ENCODE peak calls at places on chromosome 10, in ten cellular contexts. G is hypothalamus, R is T-helper 1 cell, V is C1 segment of cervical spinal cord, J is AG10803, L is LHCN-M2, D is posterior cingulate gyrus, H is left ventricle myocardium inferior, S is GM04504, W is glomerular endothelial cell. O is an unnamed sample.

GRCh38 chr10:34179280-34179679 is 635.8 kb downstream of the PARD3 start:
- DNase-seq in R (no peak), W (no peak), D (no peak), J (no peak), S (no peak), L (no peak), G (no peak), V (no peak), H (no peak), O (peak; percentile 57)

GRCh38 chr10:100374137-100374655 is 27.2 kb downstream of the SCD start:
- DNase-seq in H (no peak), R (no peak), S (no peak), J (no peak), W (no peak), V (no peak), D (no peak), G (no peak), L (no peak), O (no peak)

GRCh38 chr10:63549810-63550209 is 28.6 kb downstream of the REEP3 start:
- DNase-seq in V (no peak), G (no peak), H (no peak), R (no peak), J (no peak), S (no peak), D (no peak), L (no peak), W (no peak), O (peak; percentile 1)

GRCh38 chr10:101839421-101840063 is 4.1 kb downstream of the KCNIP2 start:
- DNase-seq in G (no peak), W (no peak), L (no peak), V (no peak), H (peak; percentile 48), J (no peak), R (no peak), D (peak; percentile 44), S (no peak), O (peak; percentile 75)

GRCh38 chr10:128550045-128550444 is 423.8 kb upstream of the MKI67 start:
- DNase-seq in L (no peak), H (no peak), S (no peak), R (no peak), D (no peak), G (no peak), J (no peak), W (no peak), V (no peak), O (no peak)

GRCh38 chr10:132913559-132914115 is 28.7 kb downstream of the CFAP46 start:
- DNase-seq in D (no peak), G (no peak), W (no peak), H (no peak), S (no peak), R (no peak), L (no peak), V (no peak), J (no peak), O (no peak)

GRCh38 chr10:132322621-132323048 is 9.4 kb upstream of the LRRC27 start:
- DNase-seq in D (no peak), V (no peak), G (no peak), H (no peak), W (no peak), R (no peak), L (peak; percentile 64), S (peak; percentile 52), J (peak; percentile 67), O (no peak)

GRCh38 chr10:131654471-131655087 is 246.2 kb upstream of the PPP2R2D start:
- DNase-seq in S (no peak), G (no peak), V (no peak), W (no peak), R (no peak), L (no peak), H (no peak), D (no peak), J (no peak), O (no peak)

GRCh38 chr10:33016988-33017387 is 59.0 kb upstream of the ITGB1 start:
- DNase-seq in V (no peak), G (no peak), W (no peak), D (no peak), S (no peak), L (no peak), H (no peak), R (no peak), J (no peak), O (no peak)

GRCh38 chr10:79299397-79300370 is 47.6 kb upstream of the PPIF start:
- DNase-seq in V (no peak), R (no peak), D (no peak), W (no peak), G (no peak), J (peak; percentile 87), H (no peak), S (peak; percentile 86), L (peak; percentile 94), O (no peak)

GRCh38 chr10:94320285-94320914 is 42.3 kb downstream of the NOC3L start:
- DNase-seq in L (peak; percentile 49), V (no peak), G (no peak), R (peak; percentile 54), J (peak; percentile 50), S (no peak), D (peak; percentile 71), W (peak; percentile 39), H (peak; percentile 56), O (peak; percentile 50)

GRCh38 chr10:25209618-25210017 is 34.8 kb downstream of the GPR158 start:
- DNase-seq in R (no peak), G (no peak), L (no peak), H (no peak), S (no peak), D (no peak), W (no peak), V (no peak), J (no peak), O (peak; percentile 13)

GRCh38 chr10:110363572-110364411 is 59.1 kb upstream of the SMNDC1 start:
- DNase-seq in V (no peak), G (no peak), W (no peak), S (no peak), R (peak; percentile 82), L (no peak), D (peak; percentile 19), H (no peak), J (no peak), O (peak; percentile 49)

GRCh38 chr10:118581340-118581739 is 14.1 kb downstream of the PRLHR start:
- DNase-seq in H (no peak), W (no peak), S (no peak), D (no peak), J (no peak), L (no peak), R (no peak), G (no peak), V (no peak), O (peak; percentile 10)

GRCh38 chr10:77782328-77783061 is 144.1 kb downstream of the DLG5 start:
- DNase-seq in V (no peak), R (no peak), H (no peak), W (no peak), L (no peak), J (no peak), D (no peak), G (no peak), S (no peak), O (no peak)

GRCh38 chr10:49700211-49700610 is 20.8 kb downstream of the C10orf53 start:
- DNase-seq in W (no peak), G (no peak), D (no peak), R (no peak), H (no peak), S (no peak), V (no peak), J (no peak), L (no peak), O (no peak)

GRCh38 chr10:77793831-77794230 is 132.7 kb downstream of the DLG5 start:
- DNase-seq in R (no peak), J (no peak), G (no peak), W (no peak), V (no peak), L (no peak), S (no peak), H (no peak), D (no peak), O (no peak)

GRCh38 chr10:84298077-84298476 is 30.3 kb upstream of the CCSER2 start:
- DNase-seq in H (no peak), R (no peak), W (no peak), V (no peak), L (no peak), J (no peak), G (no peak), S (no peak), D (no peak), O (no peak)

GRCh38 chr10:47255866-47256265 is 44.1 kb upstream of the GDF10 start:
- DNase-seq in S (no peak), J (no peak), D (no peak), R (no peak), L (no peak), H (no peak), V (no peak), W (no peak), G (no peak), O (no peak)

GRCh38 chr10:2005546-2005945 is 268.2 kb upstream of the ADARB2 start:
- DNase-seq in V (no peak), S (no peak), G (no peak), J (no peak), H (no peak), D (no peak), W (no peak), R (no peak), L (no peak), O (no peak)

GRCh38 chr10:129525408-129525807 is 58.4 kb downstream of the MGMT start:
- DNase-seq in W (no peak), V (no peak), G (no peak), J (peak; percentile 79), R (no peak), D (no peak), S (peak; percentile 52), H (no peak), L (peak; percentile 27), O (no peak)

GRCh38 chr10:104255244-104255981 is 721 bp downstream of the GSTO1 start:
- DNase-seq in L (peak; percentile 77), G (no peak), W (no peak), S (peak; percentile 64), D (no peak), V (peak; percentile 56), J (peak; percentile 83), R (peak; percentile 45), H (no peak), O (peak; percentile 39)

GRCh38 chr10:19922236-19922963 is 106.2 kb downstream of the PLXDC2 start:
- DNase-seq in L (peak; percentile 77), W (no peak), S (no peak), H (no peak), V (no peak), D (no peak), G (no peak), J (peak; percentile 82), R (no peak), O (no peak)

GRCh38 chr10:75744242-75744641 is 312.8 kb downstream of the LRMDA start:
- DNase-seq in S (no peak), V (no peak), D (no peak), J (peak; percentile 65), W (no peak), R (no peak), L (no peak), H (no peak), G (no peak), O (peak; percentile 56)

GRCh38 chr10:44294726-44295412 is 90.0 kb downstream of the CXCL12 start:
- DNase-seq in W (no peak), V (no peak), R (no peak), S (no peak), H (no peak), G (no peak), J (no peak), D (no peak), L (no peak), O (no peak)

GRCh38 chr10:78742730-78743615 is 325.8 kb upstream of the ZMIZ1 start:
- DNase-seq in L (no peak), V (no peak), R (peak; percentile 6), G (no peak), D (no peak), W (no peak), J (peak; percentile 73), H (no peak), S (no peak), O (no peak)

GRCh38 chr10:79507436-79508167 is 4.7 kb upstream of the EIF5AL1 start:
- DNase-seq in W (no peak), J (no peak), S (no peak), V (no peak), D (no peak), R (no peak), L (peak; percentile 75), G (no peak), H (no peak), O (no peak)

O was measured in NCI-H69.